ENCODE peak calls at places on chromosomes 4 and X, in eight cellular contexts. O is skeletal muscle cell; X is pancreas; S is Karpas-422; T is choroid plexus epithelial cell; F is Peyer's patch; Y is CD8-positive, alpha-beta T cell; C is CD8-positive, alpha-beta memory T cell. M is an unnamed sample.

GRCh38 chr4:77201343-77201742 is 44.3 kb downstream of the CCNG2 start:
- DNase-seq in Y (no peak), X (no peak), O (no peak), S (no peak), F (no peak), C (no peak), T (no peak), M (no peak)

GRCh38 chr4:138875886-138876608 is 139.5 kb upstream of the NOCT start:
- DNase-seq in S (no peak), F (no peak), T (peak), O (peak), Y (no peak), C (no peak), X (no peak), M (peak)

GRCh38 chr4:6425336-6425735 is 47.1 kb downstream of the PPP2R2C start:
- DNase-seq in X (no peak), S (no peak), Y (no peak), C (no peak), T (no peak), O (no peak), F (no peak), M (no peak)

GRCh38 chrX:37361596-37361995 is 12.4 kb downstream of the PRRG1 start:
- DNase-seq in S (no peak), O (peak), C (no peak), Y (no peak), T (peak), X (no peak), F (no peak), M (no peak)

GRCh38 chrX:10173331-10173900 is 16.6 kb downstream of the CLCN4 start:
- DNase-seq in Y (no peak), X (no peak), F (no peak), C (no peak), T (peak), O (peak), S (no peak), M (peak)

GRCh38 chr4:177057191-177057590 is 252.5 kb upstream of the NEIL3 start:
- DNase-seq in F (no peak), O (no peak), Y (no peak), S (no peak), C (no peak), X (no peak), T (no peak), M (no peak)

GRCh38 chrX:21883258-21883657 is 27.5 kb downstream of the YY2 start:
- DNase-seq in S (no peak), Y (no peak), T (peak), C (no peak), F (no peak), O (no peak), X (no peak), M (no peak)

GRCh38 chrX:21375795-21376069 is 1.5 kb downstream of the CNKSR2 start:
- DNase-seq in Y (no peak), X (no peak), C (no peak), O (no peak), T (no peak), F (no peak), S (no peak), M (no peak)

GRCh38 chr4:76559236-76560071 is 124.4 kb downstream of the SHROOM3 start:
- DNase-seq in S (no peak), X (no peak), C (no peak), T (no peak), O (no peak), F (no peak), Y (no peak), M (no peak)

GRCh38 chr4:69749771-69750170 is 10.6 kb downstream of the SULT1B1 start:
- DNase-seq in F (no peak), Y (no peak), C (no peak), S (no peak), O (no peak), T (peak), X (no peak), M (no peak)

GRCh38 chr4:14375816-14376215 is 626.5 kb upstream of the CPEB2 start:
- DNase-seq in T (peak), O (peak), X (no peak), Y (no peak), C (no peak), S (no peak), F (no peak), M (peak)

GRCh38 chr4:82810171-82810570 is 11.6 kb upstream of the SCD5 start:
- DNase-seq in C (no peak), T (no peak), S (no peak), X (no peak), O (no peak), F (no peak), Y (no peak), M (no peak)

GRCh38 chr4:146981651-146982050 is 36.0 kb upstream of the TTC29 start:
- DNase-seq in S (no peak), O (peak), C (no peak), T (peak), F (no peak), Y (no peak), X (no peak), M (no peak)

GRCh38 chr4:107619731-107620130 is 100.3 kb downstream of the PAPSS1 start:
- DNase-seq in F (no peak), C (no peak), Y (no peak), T (no peak), X (no peak), O (no peak), S (no peak), M (no peak)

GRCh38 chrX:122545778-122546177 is 638.3 kb upstream of the GRIA3 start:
- DNase-seq in X (no peak), S (no peak), Y (no peak), C (no peak), F (no peak), O (no peak), T (no peak), M (no peak)

GRCh38 chrX:7153231-7153630 is 5.3 kb upstream of the PUDP start:
- DNase-seq in C (no peak), S (no peak), T (no peak), Y (no peak), X (no peak), F (no peak), O (no peak), M (no peak)

GRCh38 chrX:104211187-104211586 is 43.5 kb downstream of the ESX1 start:
- DNase-seq in T (no peak), O (no peak), C (no peak), F (no peak), S (no peak), Y (no peak), X (no peak), M (no peak)

GRCh38 chrX:130770615-130771014 is 132.4 kb downstream of the ENOX2 start:
- DNase-seq in F (no peak), T (peak), S (no peak), X (no peak), C (no peak), O (peak), Y (no peak), M (peak)

GRCh38 chr4:73704314-73705055 is 35.9 kb upstream of the CXCL8 start:
- DNase-seq in Y (no peak), T (peak), S (no peak), F (no peak), O (peak), C (no peak), X (peak), M (peak)

GRCh38 chrX:139692506-139692849 is 15.5 kb downstream of the MCF2 start:
- DNase-seq in S (no peak), Y (no peak), C (no peak), F (no peak), X (peak), O (no peak), T (no peak), M (no peak)

GRCh38 chr4:108849611-108850406 is 87.0 kb upstream of the ETNPPL start:
- DNase-seq in X (no peak), C (no peak), Y (no peak), O (peak), T (peak), S (no peak), F (no peak), M (peak)

GRCh38 chr4:73609688-73610087 is 10.5 kb downstream of the RASSF6 start:
- DNase-seq in C (no peak), O (peak), X (no peak), F (no peak), T (peak), S (no peak), Y (no peak), M (peak)

GRCh38 chr4:7020856-7021255 is 22.3 kb upstream of the TADA2B start:
- DNase-seq in T (no peak), S (no peak), C (no peak), Y (no peak), F (no peak), O (no peak), X (no peak), M (no peak)

GRCh38 chr4:111639876-111640275 is 505.4 kb upstream of the FAM241A start:
- DNase-seq in S (no peak), O (peak), Y (no peak), T (peak), C (no peak), X (no peak), F (no peak), M (no peak)

GRCh38 chrX:147838465-147839131 is 73.1 kb upstream of the FMR1 start:
- DNase-seq in F (no peak), T (peak), O (no peak), S (peak), Y (no peak), X (no peak), C (no peak), M (no peak)

GRCh38 chr4:139860435-139861024 is 194.9 kb downstream of the MGST2 start:
- DNase-seq in Y (no peak), X (no peak), T (no peak), F (no peak), O (no peak), C (no peak), S (no peak), M (no peak)

GRCh38 chr4:152680988-152681731 is 1.4 kb upstream of the TMEM154 start:
- DNase-seq in O (peak), C (no peak), X (no peak), T (peak), S (no peak), Y (no peak), F (no peak), M (peak)

GRCh38 chr4:118557298-118557851 is 127.8 kb upstream of the METTL14 start:
- DNase-seq in S (no peak), O (peak), T (peak), X (no peak), Y (no peak), C (no peak), F (no peak), M (peak)

GRCh38 chr4:75985116-75985515 is 5.6 kb downstream of the SDAD1 start:
- DNase-seq in O (peak), Y (no peak), F (no peak), T (peak), X (no peak), S (no peak), C (no peak), M (peak)

GRCh38 chr4:92071587-92071986 is 232.2 kb upstream of the GRID2 start:
- DNase-seq in X (no peak), F (no peak), T (no peak), Y (no peak), O (no peak), S (no peak), C (no peak), M (no peak)

GRCh38 chr4:15929555-15929954 is 9.0 kb downstream of the FGFBP1 start:
- DNase-seq in T (no peak), O (no peak), C (no peak), S (no peak), Y (no peak), X (no peak), F (no peak), M (no peak)

GRCh38 chr4:77990456-77990855 is 66.7 kb upstream of the FRAS1 start:
- DNase-seq in Y (no peak), O (no peak), C (no peak), T (peak), F (no peak), S (no peak), X (no peak), M (no peak)

DNA sequence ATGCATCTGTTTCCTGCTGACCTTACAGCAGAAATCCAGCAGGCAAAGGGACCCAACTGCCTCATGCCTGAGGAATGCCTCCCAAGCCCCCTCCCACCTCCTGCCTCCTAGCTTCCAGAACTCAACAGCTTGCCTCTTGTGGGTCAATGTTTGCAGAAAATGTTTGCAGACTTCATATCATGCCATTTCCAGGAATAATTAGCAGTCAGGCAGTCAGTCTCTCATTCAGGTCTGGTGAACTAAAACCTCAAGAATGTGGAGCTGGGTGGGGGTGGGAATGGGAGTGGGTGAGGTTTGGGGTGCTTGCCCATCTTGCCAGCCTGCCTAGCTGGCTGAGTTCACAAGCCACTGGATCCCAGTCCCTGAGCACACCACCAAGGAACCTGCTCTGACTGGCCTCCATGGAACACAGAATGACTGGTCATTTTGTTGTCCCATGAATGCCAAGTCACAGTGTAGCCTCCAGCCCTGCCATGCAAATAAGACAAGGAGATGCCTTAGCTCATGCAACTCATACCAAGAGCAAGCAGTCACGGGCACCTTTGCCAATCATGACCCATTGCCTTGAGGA is 12.1 kb upstream of the PLAC1 start:
- DNase-seq in F (no peak), X (peak), S (no peak), C (no peak), Y (no peak), T (peak), O (no peak), M (no peak)
- H3K4me3 ChIP-seq in F (no peak), X (no peak), S (no peak), C (no peak), Y (no peak), T (no peak), O (no peak), M (no peak)

GRCh38 chrX:14028473-14028872 is 1.2 kb downstream of the GEMIN8 start:
- DNase-seq in C (no peak), Y (no peak), X (no peak), T (no peak), O (no peak), F (no peak), S (peak), M (no peak)
- H3K4me3 ChIP-seq in C (peak), Y (no peak), X (peak), T (no peak), O (peak), F (no peak), S (peak), M (no peak)

GRCh38 chr4:151316645-151317044 is 8.8 kb downstream of the SH3D19 start:
- DNase-seq in X (no peak), F (peak), C (no peak), O (no peak), S (no peak), T (no peak), Y (no peak), M (no peak)

GRCh38 chr4:151314509-151314908 is 10.9 kb downstream of the SH3D19 start:
- DNase-seq in X (no peak), Y (no peak), F (no peak), O (no peak), S (no peak), C (no peak), T (no peak), M (no peak)

GRCh38 chr4:151318310-151319006 is 6.9 kb downstream of the SH3D19 start:
- DNase-seq in C (no peak), S (peak), X (no peak), F (no peak), Y (no peak), O (no peak), T (no peak), M (no peak)

GRCh38 chr4:151313306-151314028 is 11.9 kb downstream of the SH3D19 start:
- DNase-seq in C (no peak), Y (no peak), F (no peak), S (no peak), T (no peak), X (no peak), O (no peak), M (no peak)

GRCh38 chr4:151315212-151315886 is 10.1 kb downstream of the SH3D19 start:
- DNase-seq in X (no peak), Y (no peak), C (no peak), S (no peak), F (no peak), O (no peak), T (peak), M (no peak)
- H3K4me3 ChIP-seq in X (no peak), Y (no peak), C (no peak), S (no peak), F (no peak), O (no peak), T (no peak), M (no peak)

GRCh38 chr4:184386271-184386781 is 88.0 kb downstream of the IRF2 start:
- DNase-seq in S (peak), T (no peak), Y (no peak), C (no peak), X (no peak), O (no peak), F (peak), M (no peak)

GRCh38 chr4:184385705-184386141 is 88.6 kb downstream of the IRF2 start:
- DNase-seq in O (no peak), T (no peak), Y (no peak), S (peak), C (no peak), X (no peak), F (no peak), M (no peak)

GRCh38 chr4:184383497-184384055 is 90.8 kb downstream of the IRF2 start:
- DNase-seq in C (no peak), X (no peak), S (no peak), F (no peak), Y (no peak), O (peak), T (peak), M (peak)

GRCh38 chr4:184384056-184384809 is 90.1 kb downstream of the IRF2 start:
- DNase-seq in Y (no peak), T (peak), F (no peak), S (peak), X (no peak), C (no peak), O (peak), M (peak)

GRCh38 chr4:184384810-184385557 is 89.4 kb downstream of the IRF2 start:
- DNase-seq in O (no peak), X (no peak), T (peak), C (no peak), Y (no peak), S (peak), F (no peak), M (no peak)
- H3K4me3 ChIP-seq in O (peak), X (no peak), T (no peak), C (no peak), Y (no peak), S (peak), F (no peak), M (no peak)